ENCODE peak calls at places on chromosome 19, in four cellular contexts. L, N, M and R are unnamed samples.

GRCh38 chr19:45922281-45922680 is 7.7 kb upstream of the NANOS2 start:
- DNase-seq in L (no peak), N (no peak), M (no peak), R (peak)

GRCh38 chr19:45523642-45524256 is 16.5 kb downstream of the VASP start:
- DNase-seq in L (peak), N (no peak), M (peak), R (peak)

GRCh38 chr19:48481191-48481500 is 12.0 kb downstream of the CYTH2 start:
- DNase-seq in L (no peak), N (no peak), M (no peak), R (no peak)

GRCh38 chr19:18519962-18520847 is 1.7 kb downstream of the ELL start:
- DNase-seq in L (peak), N (no peak), M (peak), R (peak)

GRCh38 chr19:18603255-18603957 is 3.2 kb downstream of the CRLF1 start:
- DNase-seq in L (no peak), N (no peak), M (no peak), R (no peak)

GRCh38 chr19:403221-404036 is 5.5 kb downstream of the C2CD4C start:
- DNase-seq in L (no peak), N (peak), M (no peak), R (no peak)

GRCh38 chr19:29680447-29680846 is 15.2 kb downstream of the PLEKHF1 start:
- DNase-seq in L (no peak), N (no peak), M (peak), R (no peak)

GRCh38 chr19:48123907-48124675 is 13.5 kb upstream of the PLA2G4C start:
- DNase-seq in L (no peak), N (no peak), M (no peak), R (no peak)

GRCh38 chr19:10695401-10696398 is 5.5 kb upstream of the QTRT1 start:
- DNase-seq in L (peak), N (peak), M (peak), R (peak)

GRCh38 chr19:23528376-23528775 is 133.1 kb upstream of the ZNF91 start:
- DNase-seq in L (no peak), N (no peak), M (no peak), R (no peak)

GRCh38 chr19:55652311-55653078 is 2.3 kb upstream of the U2AF2 start:
- DNase-seq in L (peak), N (no peak), M (no peak), R (no peak)

GRCh38 chr19:3142292-3142670 is 6.4 kb downstream of the GNA15 start:
- DNase-seq in L (peak), N (no peak), M (no peak), R (no peak)

GRCh38 chr19:32868206-32868950 is 1.2 kb downstream of the SLC7A9 start:
- DNase-seq in L (no peak), N (no peak), M (no peak), R (no peak)

GRCh38 chr19:32872391-32872790 is 2.8 kb upstream of the SLC7A9 start:
- DNase-seq in L (no peak), N (no peak), M (no peak), R (no peak)

GRCh38 chr19:32870154-32870573 is 597 bp upstream of the SLC7A9 start:
- DNase-seq in L (no peak), N (no peak), M (no peak), R (no peak)

GRCh38 chr19:32870981-32871451 is 1.4 kb upstream of the SLC7A9 start:
- DNase-seq in L (no peak), N (no peak), M (no peak), R (no peak)

DNA sequence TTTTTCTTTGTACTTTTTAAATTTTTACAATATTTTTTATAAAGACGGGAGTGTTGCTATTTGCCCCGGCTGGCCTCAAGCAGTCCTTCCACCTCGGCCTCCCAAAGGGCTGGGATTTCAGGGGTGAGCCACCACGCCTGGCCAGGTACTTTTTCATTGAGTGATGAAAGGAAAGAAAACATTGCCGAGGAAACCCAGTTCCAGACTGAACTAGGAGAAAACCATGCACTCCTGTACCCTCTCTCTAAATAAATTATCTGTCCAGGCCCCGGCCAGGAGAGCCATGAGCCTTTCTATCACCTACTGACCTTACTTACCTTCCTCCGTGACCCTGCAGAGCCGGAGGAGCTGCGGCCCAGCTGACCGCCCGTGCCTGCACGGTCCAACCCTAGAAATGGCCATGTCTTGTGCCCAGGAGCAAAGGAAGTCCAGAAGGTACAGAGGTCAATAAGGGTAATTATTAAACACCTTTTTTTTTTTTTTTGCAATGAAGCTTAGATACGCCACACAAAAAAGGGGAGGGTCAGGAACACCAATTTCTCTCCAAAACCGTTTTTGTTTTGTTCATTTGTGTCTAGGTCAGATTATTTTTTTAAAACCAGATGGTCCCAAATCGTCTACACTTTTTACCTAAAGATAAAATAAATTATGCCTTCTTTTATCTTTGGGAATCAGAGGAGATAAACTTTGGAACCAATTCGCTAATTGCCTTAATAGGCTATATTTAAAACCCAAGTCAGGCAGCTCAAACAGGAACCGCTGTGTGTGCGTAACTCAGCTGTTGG is at the start of gene SLC7A9:
- DNase-seq in L (no peak), N (no peak), M (no peak), R (no peak)
- TF ChIP-seq POLR2A in L (no peak), N (no peak), M (no peak), R (no peak)

GRCh38 chr19:1841209-1841924 is 6.9 kb downstream of the REXO1 start:
- DNase-seq in L (no peak), N (no peak), M (no peak), R (no peak)
- TF ChIP-seq POLR2A in L (no peak), N (no peak), M (no peak), R (no peak)

GRCh38 chr19:36008336-36008978 is at the start of gene SYNE4:
- DNase-seq in L (no peak), N (no peak), M (peak), R (no peak)
- TF ChIP-seq POLR2A in L (no peak), N (no peak), M (peak), R (no peak)

DNA sequence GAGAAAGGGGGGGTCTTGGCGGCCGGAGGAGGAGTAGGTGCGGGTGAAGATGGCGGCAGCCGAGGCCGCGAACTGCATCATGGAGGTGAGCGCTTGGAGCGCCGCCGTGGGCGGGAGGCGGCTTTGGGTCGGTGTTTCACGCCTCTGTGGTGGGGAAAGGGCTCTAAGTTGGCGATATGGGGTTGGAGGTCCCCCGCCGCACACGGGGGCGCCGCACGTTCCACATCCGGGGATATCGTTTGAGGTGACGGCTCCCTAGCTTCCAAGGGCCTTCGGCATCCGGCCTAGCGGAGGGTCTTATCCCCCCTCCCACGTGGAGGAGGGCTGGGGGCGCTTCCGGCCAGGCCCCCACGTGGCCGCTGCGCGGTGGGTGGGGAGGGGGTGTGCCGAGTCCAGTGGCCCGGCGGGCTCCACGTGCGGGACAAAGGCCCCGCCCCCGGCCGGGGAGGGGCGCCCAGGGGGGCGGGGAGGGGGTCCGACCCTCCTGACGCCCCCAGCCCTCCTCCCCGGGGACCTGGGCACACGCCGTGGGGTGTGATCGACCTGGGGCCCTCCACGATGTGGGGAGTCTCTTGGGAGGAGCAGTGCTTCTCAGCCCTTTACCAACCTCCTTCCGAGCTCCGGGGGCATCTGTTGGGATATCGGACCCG is at the start of gene PRMT1:
- DNase-seq in L (no peak), N (no peak), M (peak), R (peak)
- TF ChIP-seq POLR2A in L (no peak), N (peak), M (peak), R (peak)

DNA sequence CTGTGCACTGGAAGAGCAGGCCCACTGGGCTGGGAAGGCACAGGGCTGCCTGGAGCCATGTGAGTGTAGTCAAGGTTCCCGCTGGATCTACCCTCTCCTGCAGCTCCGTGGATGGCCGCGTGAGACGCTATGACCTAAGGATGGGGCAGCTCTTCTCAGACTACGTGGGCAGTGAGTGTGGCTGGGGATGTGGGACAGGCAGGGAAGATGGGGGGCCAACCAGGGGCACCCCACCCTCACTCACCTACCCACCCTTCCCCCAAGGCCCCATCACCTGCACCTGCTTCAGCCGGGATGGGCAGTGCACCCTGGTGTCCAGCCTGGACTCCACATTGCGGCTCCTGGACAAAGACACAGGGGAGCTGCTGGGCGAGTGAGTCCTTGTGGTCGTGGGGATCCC is 6.1 kb downstream of the WDR83 start:
- DNase-seq in L (no peak), N (no peak), M (no peak), R (no peak)
- TF ChIP-seq POLR2A in L (no peak), N (no peak), M (no peak), R (no peak)

DNA sequence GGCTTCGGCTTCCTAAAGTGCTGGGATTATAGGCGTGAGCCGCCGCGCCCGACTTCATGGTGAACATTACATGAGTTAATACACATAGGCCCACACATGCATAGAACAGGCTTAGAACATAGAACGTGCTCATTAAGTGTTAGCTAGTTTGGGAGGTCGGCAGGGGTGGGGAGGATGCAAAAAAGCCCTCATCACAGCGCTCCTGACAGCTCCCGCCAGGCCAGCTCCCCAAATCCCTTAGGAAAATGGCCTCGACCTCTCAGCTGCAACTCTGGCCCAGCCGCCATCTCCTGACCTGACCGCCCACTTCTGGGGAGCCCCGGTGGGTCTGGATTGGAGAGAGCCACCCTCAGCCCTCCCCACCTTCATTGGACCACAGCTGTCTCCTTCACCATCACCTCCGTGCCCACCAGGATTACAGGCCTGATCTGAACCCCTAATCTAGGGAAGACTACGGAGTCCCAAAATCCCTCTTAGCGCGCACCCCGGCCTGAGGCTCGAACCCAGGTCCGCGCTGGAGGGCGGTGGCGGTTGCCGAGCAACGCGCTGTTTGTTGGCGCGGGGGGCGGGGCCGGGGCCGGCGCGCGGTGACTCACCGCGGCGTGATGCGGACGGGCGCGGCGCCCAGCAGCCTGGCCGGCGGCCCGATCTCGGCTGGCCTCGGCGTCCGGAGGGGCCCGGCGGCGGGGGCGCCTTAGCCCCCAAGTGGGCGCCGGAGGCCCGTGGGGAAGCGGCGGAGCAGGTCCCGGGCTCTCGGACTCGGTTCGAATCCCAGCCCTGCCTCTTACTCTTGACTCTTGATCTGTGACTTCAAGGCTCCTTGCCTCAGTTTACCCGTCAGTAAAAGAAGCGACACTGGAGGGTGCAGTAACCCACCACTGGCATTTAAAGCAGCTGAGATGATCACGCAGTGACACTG is 26.7 kb upstream of the NANOS3 start:
- DNase-seq in L (peak), N (peak), M (peak), R (peak)
- TF ChIP-seq POLR2A in L (no peak), N (peak), M (peak), R (no peak)

GRCh38 chr19:57527136-57527881 is at the start of gene ZNF549:
- DNase-seq in L (peak), N (peak), M (peak), R (peak)
- TF ChIP-seq POLR2A in L (no peak), N (no peak), M (no peak), R (peak)

DNA sequence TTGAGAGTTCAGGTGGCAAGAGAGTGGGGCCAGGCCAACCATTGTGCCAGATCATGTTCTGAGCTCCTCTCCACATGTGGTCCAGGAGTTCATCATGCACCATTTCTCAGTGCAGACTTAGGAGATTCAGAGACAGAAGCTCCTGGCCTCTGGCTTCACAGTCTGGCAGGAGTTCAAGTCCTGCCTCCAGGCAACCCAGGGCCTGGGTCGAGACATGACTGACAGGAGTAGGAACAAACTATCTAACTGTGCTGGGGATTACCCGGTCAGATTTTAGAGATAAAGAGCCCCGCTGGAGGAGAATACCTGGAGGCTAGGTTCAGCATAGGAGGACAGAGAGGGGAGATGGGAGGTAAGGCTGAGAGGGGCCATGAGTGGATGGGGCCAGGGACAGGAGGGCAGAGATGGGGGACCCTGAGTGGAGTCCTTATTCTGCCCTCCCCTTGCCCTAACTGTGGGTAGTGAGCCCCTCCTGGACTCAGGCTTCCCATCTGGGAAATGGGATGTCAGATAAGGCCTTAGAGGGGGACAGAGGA is 906 bp upstream of the CYP4F11 start:
- DNase-seq in L (no peak), N (no peak), M (peak), R (no peak)
- TF ChIP-seq POLR2A in L (no peak), N (no peak), M (no peak), R (no peak)

DNA sequence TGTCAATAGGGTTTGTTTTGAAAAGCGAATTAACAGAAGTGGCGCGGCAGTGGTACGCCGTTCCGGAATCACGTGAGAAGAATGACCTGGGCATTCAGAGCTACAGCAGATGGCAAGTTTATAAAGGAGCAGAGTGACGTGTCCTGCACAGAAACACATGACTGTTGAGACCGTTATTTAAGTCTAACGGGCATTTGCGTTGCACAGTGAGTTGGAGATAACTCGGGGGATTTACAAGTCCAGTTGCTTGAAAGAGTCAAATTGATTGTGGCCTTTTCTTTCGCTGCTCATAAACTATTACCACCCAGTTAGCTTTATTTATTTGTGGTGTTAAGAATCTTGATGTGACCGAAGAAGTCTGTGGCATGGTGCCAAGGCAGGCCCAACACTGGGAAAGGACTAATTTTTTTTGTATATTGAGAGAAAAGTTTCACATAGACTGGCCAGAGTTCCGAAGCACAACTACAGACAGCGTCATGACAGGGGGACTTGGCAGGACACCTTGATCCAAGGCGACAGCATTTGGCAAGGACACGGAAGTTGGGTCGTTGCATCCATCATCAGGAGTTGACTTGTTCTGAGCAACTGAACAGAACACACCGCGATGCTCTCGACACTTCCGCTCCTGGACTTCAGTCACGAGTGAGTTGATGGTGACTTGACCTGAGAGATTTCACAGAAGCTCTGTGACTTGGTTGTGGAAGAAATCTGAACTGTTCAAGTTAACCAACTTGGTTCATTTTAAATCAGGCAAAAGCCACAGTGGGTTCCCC is 12.0 kb upstream of the PTOV1 start:
- DNase-seq in L (no peak), N (no peak), M (no peak), R (no peak)
- TF ChIP-seq POLR2A in L (no peak), N (no peak), M (no peak), R (peak)